ENCODE peak calls at places on chromosomes 6 and 20, in four cellular contexts. M, B, U and O are unnamed samples.

GRCh38 chr20:3864518-3864917 is 17.9 kb downstream of the MAVS start:
- DNase-seq in M (no peak), B (no peak), U (no peak), O (no peak)

GRCh38 chr6:76555090-76555489 is 482.6 kb upstream of the IMPG1 start:
- DNase-seq in M (no peak), B (no peak), U (no peak), O (no peak)

GRCh38 chr6:122719176-122719575 is 60.3 kb upstream of the FABP7 start:
- DNase-seq in M (no peak), B (no peak), U (no peak), O (no peak)

GRCh38 chr20:57211949-57212889 is 54.2 kb downstream of the BMP7 start:
- DNase-seq in M (peak), B (no peak), U (no peak), O (peak)

GRCh38 chr6:34051339-34051919 is 94.5 kb downstream of the GRM4 start:
- DNase-seq in M (no peak), B (no peak), U (no peak), O (no peak)

GRCh38 chr6:158027590-158028285 is 46.1 kb downstream of the SYNJ2 start:
- DNase-seq in M (no peak), B (no peak), U (peak), O (no peak)

GRCh38 chr6:16243055-16243454 is 4.7 kb downstream of the GMPR start:
- DNase-seq in M (no peak), B (no peak), U (no peak), O (peak)

GRCh38 chr6:33849500-33850075 is 45.8 kb upstream of the MLN start:
- DNase-seq in M (no peak), B (no peak), U (no peak), O (no peak)

GRCh38 chr6:83770910-83771309 is 62.0 kb upstream of the SNAP91 start:
- DNase-seq in M (no peak), B (no peak), U (no peak), O (no peak)

GRCh38 chr20:63455568-63455859 is 16.9 kb downstream of the KCNQ2 start:
- DNase-seq in M (no peak), B (no peak), U (no peak), O (no peak)

GRCh38 chr20:63451821-63452220 is 20.6 kb downstream of the KCNQ2 start:
- DNase-seq in M (no peak), B (no peak), U (no peak), O (no peak)

GRCh38 chr20:63454729-63455567 is 17.5 kb downstream of the KCNQ2 start:
- DNase-seq in M (no peak), B (no peak), U (no peak), O (no peak)

GRCh38 chr20:63452341-63453028 is 20.0 kb downstream of the KCNQ2 start:
- DNase-seq in M (no peak), B (no peak), U (no peak), O (no peak)

DNA sequence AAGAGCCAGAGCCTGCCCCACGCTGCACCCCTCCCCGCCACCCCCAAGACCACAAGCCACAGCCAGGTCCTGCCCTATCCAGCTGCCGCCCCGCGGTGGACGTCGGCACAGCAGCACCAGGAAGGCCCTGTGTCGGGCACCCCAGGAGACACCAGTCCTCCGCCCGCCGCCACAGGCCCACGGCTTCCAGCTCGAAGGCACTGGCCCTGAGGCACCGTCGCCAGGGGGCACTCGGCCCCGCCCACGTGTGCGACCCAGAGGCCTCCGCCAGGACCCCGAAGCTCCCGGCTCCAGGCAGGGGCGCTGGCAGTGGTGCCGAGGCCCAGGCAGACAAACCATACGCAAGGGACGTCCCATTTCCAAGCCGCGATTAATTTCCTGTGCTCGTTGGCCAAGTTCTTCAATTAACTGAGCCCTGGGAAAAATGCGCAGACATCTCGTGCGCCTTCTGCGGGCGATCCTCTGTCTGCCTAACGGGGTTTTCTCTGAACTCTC is 19.4 kb downstream of the KCNQ2 start:
- DNase-seq in M (no peak), B (no peak), U (no peak), O (no peak)
- H3K27ac ChIP-seq in M (no peak), B (no peak), U (no peak), O (no peak)

DNA sequence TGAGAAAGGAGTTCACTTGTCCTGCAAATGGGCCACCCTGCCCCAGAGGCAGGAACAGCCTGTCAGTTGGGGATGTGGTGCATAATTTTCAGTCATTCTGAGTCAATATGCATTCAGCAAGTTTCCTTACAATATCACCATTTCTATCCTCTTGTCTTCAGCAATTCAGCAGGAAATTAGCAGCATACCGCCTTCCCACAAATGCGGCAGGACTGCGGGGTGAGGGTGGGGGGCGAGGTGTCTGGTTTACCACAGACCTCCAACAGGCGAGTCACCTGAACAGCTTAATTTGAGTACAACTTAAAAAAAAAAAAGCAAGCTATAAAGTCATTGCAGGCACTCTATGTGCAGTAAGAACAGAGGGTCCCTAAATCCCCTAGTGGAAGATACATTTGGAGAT is 126.8 kb downstream of the MAP3K7 start:
- DNase-seq in M (no peak), B (no peak), U (no peak), O (no peak)
- H3K27ac ChIP-seq in M (no peak), B (no peak), U (no peak), O (no peak)

DNA sequence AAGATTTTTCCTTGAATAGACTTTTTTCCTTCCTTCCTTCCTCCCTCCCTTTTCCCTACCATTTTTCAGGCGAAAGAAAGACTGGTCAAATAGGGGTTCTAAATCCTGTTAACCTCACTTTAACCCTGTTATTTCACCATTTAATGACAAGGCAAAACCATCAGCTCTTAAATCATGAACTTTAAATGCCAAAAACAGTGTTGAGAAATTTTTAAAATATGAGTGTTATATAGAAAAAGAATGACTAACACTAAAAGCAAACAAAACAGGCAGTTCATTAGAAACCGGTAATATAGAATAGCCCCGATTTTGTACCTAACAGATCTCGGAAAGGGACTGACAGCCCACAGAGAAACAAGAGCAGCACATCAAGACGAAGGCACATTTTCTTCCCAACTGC is 57.3 kb upstream of the CEP85L start:
- DNase-seq in M (no peak), B (no peak), U (no peak), O (no peak)
- H3K27ac ChIP-seq in M (peak), B (peak), U (peak), O (peak)

GRCh38 chr20:23637282-23638221 is at the start of gene CST3:
- DNase-seq in M (peak), B (no peak), U (peak), O (peak)
- H3K27ac ChIP-seq in M (peak), B (no peak), U (peak), O (peak)

GRCh38 chr20:18056174-18057105 is 1.3 kb downstream of the OVOL2 start:
- DNase-seq in M (no peak), B (no peak), U (peak), O (no peak)
- H3K27ac ChIP-seq in M (no peak), B (no peak), U (peak), O (peak)

GRCh38 chr6:13926378-13926777 is 1.6 kb downstream of the RNF182 start:
- DNase-seq in M (no peak), B (no peak), U (no peak), O (no peak)

GRCh38 chr6:13923527-13924145 is 1.1 kb upstream of the RNF182 start:
- DNase-seq in M (no peak), B (no peak), U (no peak), O (no peak)

GRCh38 chr6:13927203-13927602 is 2.5 kb downstream of the RNF182 start:
- DNase-seq in M (no peak), B (no peak), U (no peak), O (no peak)

GRCh38 chr6:13924146-13924948 is 405 bp upstream of the RNF182 start:
- DNase-seq in M (no peak), B (no peak), U (peak), O (no peak)

DNA sequence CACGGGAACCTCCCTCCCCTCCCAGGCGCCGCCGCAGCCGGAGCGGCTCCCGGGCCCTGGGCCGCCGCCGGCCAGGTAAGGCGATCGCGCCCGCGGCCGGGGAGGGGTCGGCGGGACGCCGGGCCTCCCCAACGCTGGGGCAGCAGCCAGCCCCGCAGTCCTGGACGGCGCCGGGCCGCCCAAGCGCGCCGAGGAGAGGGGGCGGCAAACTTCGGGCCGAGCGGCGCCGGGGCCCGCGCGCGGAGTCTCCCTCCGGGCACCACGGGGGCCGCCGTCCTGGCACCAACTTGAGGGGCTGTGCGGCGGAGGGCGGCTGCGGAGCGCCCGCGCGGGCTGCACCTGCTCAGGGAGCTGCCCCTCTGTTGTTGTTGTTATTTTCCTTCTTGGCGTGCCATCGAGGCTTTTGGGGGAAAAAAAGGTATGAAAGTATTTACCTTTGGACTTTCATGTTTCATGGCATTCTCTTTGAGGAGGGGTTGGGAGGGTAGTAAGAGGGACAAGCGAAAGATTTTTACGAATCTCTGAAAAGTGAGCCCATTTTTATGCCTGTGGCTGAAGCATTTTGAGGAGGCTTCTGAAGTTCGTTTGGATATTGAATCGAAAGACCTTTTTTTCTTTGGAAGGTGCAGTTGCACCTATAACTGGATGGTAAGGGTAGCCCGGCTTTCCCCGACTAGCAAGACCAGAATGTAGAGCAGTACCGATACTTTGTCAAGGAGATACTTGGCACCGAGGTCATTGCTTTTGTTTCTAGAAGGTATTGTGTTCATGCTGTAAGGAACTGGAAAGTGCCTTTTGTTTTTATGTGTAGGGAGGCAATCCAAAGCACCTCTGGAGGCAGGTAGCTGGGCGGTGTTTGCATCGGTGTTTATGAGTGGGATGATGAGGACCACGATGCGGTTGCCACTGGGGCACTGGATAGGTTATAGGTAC is at the start of gene RNF182:
- DNase-seq in M (no peak), B (no peak), U (no peak), O (no peak)
- H3K27ac ChIP-seq in M (no peak), B (no peak), U (peak), O (no peak)

GRCh38 chr20:62447143-62447869 is 20.0 kb upstream of the RBBP8NL start:
- DNase-seq in M (no peak), B (no peak), U (no peak), O (no peak)
- H3K27ac ChIP-seq in M (no peak), B (no peak), U (no peak), O (no peak)

GRCh38 chr6:132814716-132815570 is 574 bp downstream of the RPS12 start:
- DNase-seq in M (no peak), B (peak), U (peak), O (no peak)

GRCh38 chr6:132816665-132817064 is 2.3 kb downstream of the RPS12 start:
- DNase-seq in M (no peak), B (peak), U (no peak), O (no peak)

GRCh38 chr6:132818404-132819359 is 4.3 kb downstream of the RPS12 start:
- DNase-seq in M (no peak), B (peak), U (no peak), O (no peak)

GRCh38 chr6:132819405-132820145 is 5.2 kb downstream of the RPS12 start:
- DNase-seq in M (no peak), B (peak), U (no peak), O (no peak)

GRCh38 chr6:132817554-132818403 is 3.4 kb downstream of the RPS12 start:
- DNase-seq in M (no peak), B (no peak), U (no peak), O (no peak)
- H3K27ac ChIP-seq in M (no peak), B (peak), U (no peak), O (no peak)

GRCh38 chr6:5763871-5764270 is 242.9 kb downstream of the NRN1 start:
- DNase-seq in M (no peak), B (peak), U (no peak), O (no peak)
- H3K27ac ChIP-seq in M (peak), B (no peak), U (no peak), O (peak)